ENCODE peak calls at places on chromosomes 3 and 15, in six cellular contexts. E is AG08396; Z is naive thymus-derived CD8-positive, alpha-beta T cell; T is NCI-H2171; X is D341Med; K is Right ventricle myocardium superior. O is an unnamed sample.

GRCh38 chr15:100715571-100716455 is 113.4 kb downstream of the ASB7 start:
- DNase-seq in E (no peak), Z (no peak), T (no peak), X (no peak), K (peak), O (no peak)

GRCh38 chr15:85615930-85616329 is 178.8 kb downstream of the KLHL25 start:
- DNase-seq in E (no peak), Z (peak), T (no peak), X (peak), K (no peak), O (no peak)

GRCh38 chr3:113275876-113276580 is 64.7 kb downstream of the BOC start:
- DNase-seq in E (peak), Z (no peak), T (no peak), X (no peak), K (peak), O (peak)

GRCh38 chr3:148075829-148076716 is 621.6 kb upstream of the AGTR1 start:
- DNase-seq in E (peak), Z (no peak), T (no peak), X (peak), K (no peak), O (peak)

GRCh38 chr3:144770813-144771400 is 799.3 kb downstream of the DIPK2A start:
- DNase-seq in E (no peak), Z (no peak), T (no peak), X (no peak), K (no peak), O (peak)

GRCh38 chr15:96392380-96393208 is 62.1 kb downstream of the NR2F2 start:
- DNase-seq in E (no peak), Z (no peak), T (no peak), X (no peak), K (no peak), O (no peak)

GRCh38 chr15:40103124-40103858 is 5.4 kb downstream of the BMF start:
- DNase-seq in E (peak), Z (no peak), T (peak), X (no peak), K (peak), O (no peak)

GRCh38 chr3:16767006-16767405 is 117.7 kb upstream of the PLCL2 start:
- DNase-seq in E (no peak), Z (no peak), T (no peak), X (peak), K (no peak), O (no peak)

GRCh38 chr3:45178131-45179023 is 32.2 kb upstream of the CDCP1 start:
- DNase-seq in E (peak), Z (no peak), T (no peak), X (no peak), K (no peak), O (no peak)

GRCh38 chr3:72311425-72311824 is 526.5 kb upstream of the PROK2 start:
- DNase-seq in E (no peak), Z (no peak), T (no peak), X (no peak), K (no peak), O (no peak)

GRCh38 chr3:115227461-115227860 is 80.4 kb upstream of the ZBTB20 start:
- DNase-seq in E (no peak), Z (no peak), T (no peak), X (no peak), K (no peak), O (no peak)

GRCh38 chr3:160061525-160061924 is 72.9 kb downstream of the IL12A start:
- DNase-seq in E (no peak), Z (no peak), T (no peak), X (no peak), K (no peak), O (no peak)

GRCh38 chr3:170226426-170226960 is 4.3 kb downstream of the PRKCI start:
- DNase-seq in E (peak), Z (no peak), T (no peak), X (no peak), K (no peak), O (no peak)

GRCh38 chr15:77607111-77607893 is 25.4 kb downstream of the LINGO1 start:
- DNase-seq in E (peak), Z (no peak), T (peak), X (peak), K (no peak), O (peak)

GRCh38 chr3:42127226-42127625 is 36.1 kb downstream of the TRAK1 start:
- DNase-seq in E (no peak), Z (no peak), T (no peak), X (no peak), K (no peak), O (no peak)

O was measured in stromal cell of bone marrow.